ENCODE peak calls at places on chromosomes 2 and 18, in four cellular contexts. One of them, this sample, is unnamed.

GRCh38 chr2:71880846-71881610 is 266.6 kb downstream of the CYP26B1 start:
- DNase-seq in WTC11: no peak
- DNase-seq in GM04504: peak; percentile 75
- DNase-seq in fibroblast of the conjunctiva: peak; percentile 53
- DNase-seq in this sample: no peak

GRCh38 chr2:241036397-241036963 is 38.1 kb downstream of the SNED1 start:
- DNase-seq in fibroblast of the conjunctiva: no peak
- DNase-seq in GM04504: no peak
- DNase-seq in WTC11: peak; percentile 52
- DNase-seq in this sample: peak; percentile 78

GRCh38 chr2:235160281-235160805 is 208.5 kb downstream of the SH3BP4 start:
- DNase-seq in GM04504: peak; percentile 32
- DNase-seq in fibroblast of the conjunctiva: no peak
- DNase-seq in WTC11: no peak
- DNase-seq in this sample: no peak

GRCh38 chr2:120509991-120510735 is 164.2 kb downstream of the INHBB start:
- DNase-seq in fibroblast of the conjunctiva: no peak
- DNase-seq in GM04504: no peak
- DNase-seq in WTC11: no peak
- DNase-seq in this sample: no peak

GRCh38 chr2:20594957-20595356 is 55.9 kb downstream of the HS1BP3 start:
- DNase-seq in GM04504: no peak
- DNase-seq in WTC11: no peak
- DNase-seq in fibroblast of the conjunctiva: no peak
- DNase-seq in this sample: no peak

GRCh38 chr18:57447154-57447621 is 12.0 kb downstream of the ONECUT2 start:
- DNase-seq in WTC11: peak; percentile 85
- DNase-seq in fibroblast of the conjunctiva: no peak
- DNase-seq in GM04504: no peak
- DNase-seq in this sample: peak; percentile 84

GRCh38 chr2:109130726-109130995 is 1.7 kb downstream of the SH3RF3 start:
- DNase-seq in GM04504: no peak
- DNase-seq in fibroblast of the conjunctiva: no peak
- DNase-seq in WTC11: no peak
- DNase-seq in this sample: no peak

GRCh38 chr2:106124787-106125549 is 69.1 kb downstream of the UXS1 start:
- DNase-seq in fibroblast of the conjunctiva: no peak
- DNase-seq in WTC11: no peak
- DNase-seq in GM04504: no peak
- DNase-seq in this sample: no peak

GRCh38 chr2:41881249-41881648 is 166.6 kb upstream of the PKDCC start:
- DNase-seq in fibroblast of the conjunctiva: peak; percentile 36
- DNase-seq in WTC11: no peak
- DNase-seq in GM04504: no peak
- DNase-seq in this sample: no peak

GRCh38 chr2:11499081-11499743 is 33.3 kb upstream of the E2F6 start:
- DNase-seq in WTC11: no peak
- DNase-seq in fibroblast of the conjunctiva: no peak
- DNase-seq in GM04504: no peak
- DNase-seq in this sample: no peak

GRCh38 chr2:212995920-212996319 is 155.5 kb downstream of the IKZF2 start:
- DNase-seq in GM04504: no peak
- DNase-seq in fibroblast of the conjunctiva: peak; percentile 27
- DNase-seq in WTC11: no peak
- DNase-seq in this sample: no peak

GRCh38 chr2:68734688-68735525 is at the start of gene ARHGAP25:
- DNase-seq in fibroblast of the conjunctiva: no peak
- DNase-seq in GM04504: no peak
- DNase-seq in WTC11: no peak
- DNase-seq in this sample: no peak

GRCh38 chr2:169190197-169190775 is 120.9 kb downstream of the DHRS9 start:
- DNase-seq in GM04504: no peak
- DNase-seq in WTC11: no peak
- DNase-seq in fibroblast of the conjunctiva: no peak
- DNase-seq in this sample: no peak

GRCh38 chr2:42929985-42930581 is 137.7 kb upstream of the HAAO start:
- DNase-seq in fibroblast of the conjunctiva: no peak
- DNase-seq in WTC11: no peak
- DNase-seq in GM04504: no peak
- DNase-seq in this sample: no peak

GRCh38 chr2:128776461-128776971 is 457.8 kb upstream of the HS6ST1 start:
- DNase-seq in fibroblast of the conjunctiva: no peak
- DNase-seq in WTC11: no peak
- DNase-seq in GM04504: no peak
- DNase-seq in this sample: peak; percentile 20

GRCh38 chr2:231241755-231242507 is 43.5 kb downstream of the ARMC9 start:
- DNase-seq in WTC11: no peak
- DNase-seq in fibroblast of the conjunctiva: peak; percentile 10
- DNase-seq in GM04504: peak; percentile 53
- DNase-seq in this sample: no peak

GRCh38 chr2:200750323-200750910 is 61.3 kb upstream of the BZW1 start:
- DNase-seq in WTC11: no peak
- DNase-seq in GM04504: no peak
- DNase-seq in fibroblast of the conjunctiva: no peak
- DNase-seq in this sample: no peak

GRCh38 chr18:12515550-12515949 is 107.8 kb downstream of the PRELID3A start:
- DNase-seq in WTC11: no peak
- DNase-seq in fibroblast of the conjunctiva: no peak
- DNase-seq in GM04504: no peak
- DNase-seq in this sample: no peak

GRCh38 chr2:221075203-221075602 is 496.9 kb downstream of the EPHA4 start:
- DNase-seq in WTC11: no peak
- DNase-seq in fibroblast of the conjunctiva: no peak
- DNase-seq in GM04504: peak; percentile 17
- DNase-seq in this sample: no peak

This sample was measured in H9.